ENCODE peak calls at places on chromosomes 16 and 17, in six cellular contexts. V is HS-5, X is left cardiac atrium, N is mucosa of descending colon, K is GM12891, H is OCI-LY7. O is an unnamed sample.

GRCh38 chr17:28675485-28675884 is 13.5 kb downstream of the SUPT6H start:
- DNase-seq in V (no peak), X (no peak), N (no peak), K (no peak), H (no peak), O (no peak)

GRCh38 chr17:3660311-3660891 is 8.0 kb downstream of the TAX1BP3 start:
- DNase-seq in V (no peak), X (no peak), N (no peak), K (no peak), H (no peak), O (no peak)

GRCh38 chr16:1037023-1037933 is 35.3 kb upstream of the SSTR5 start:
- DNase-seq in V (no peak), X (no peak), N (no peak), K (no peak), H (no peak), O (no peak)

GRCh38 chr16:55615071-55615470 is 40.7 kb upstream of the SLC6A2 start:
- DNase-seq in V (no peak), X (no peak), N (no peak), K (no peak), H (no peak), O (no peak)

GRCh38 chr17:14942511-14943185 is 322.5 kb downstream of the PMP22 start:
- DNase-seq in V (peak; percentile 54), X (no peak), N (no peak), K (no peak), H (no peak), O (no peak)

GRCh38 chr17:71115669-71115972 is 946.3 kb downstream of the KCNJ2 start:
- DNase-seq in V (no peak), X (no peak), N (no peak), K (no peak), H (no peak), O (no peak)

GRCh38 chr17:82241183-82241925 is 12.5 kb downstream of the SLC16A3 start:
- DNase-seq in V (peak; percentile 38), X (peak; percentile 86), N (peak; percentile 70), K (no peak), H (no peak), O (no peak)

GRCh38 chr17:82244413-82245140 is 15.7 kb downstream of the SLC16A3 start:
- DNase-seq in V (no peak), X (no peak), N (no peak), K (no peak), H (peak; percentile 29), O (no peak)

GRCh38 chr16:10027553-10027952 is 154.7 kb downstream of the GRIN2A start:
- DNase-seq in V (no peak), X (no peak), N (no peak), K (no peak), H (no peak), O (no peak)

GRCh38 chr17:81034779-81035388 is at the start of gene BAIAP2:
- DNase-seq in V (peak; percentile 45), X (peak; percentile 98), N (peak; percentile 98), K (peak; percentile 100), H (peak; percentile 96), O (peak; percentile 100)

GRCh38 chr16:56679813-56680212 is 2.5 kb upstream of the MT1X start:
- DNase-seq in V (no peak), X (no peak), N (no peak), K (no peak), H (no peak), O (no peak)

GRCh38 chr17:21374455-21375161 is 1.5 kb upstream of the KCNJ12 start:
- DNase-seq in V (no peak), X (no peak), N (no peak), K (no peak), H (peak; percentile 52), O (no peak)

GRCh38 chr16:88045820-88046303 is 94.6 kb downstream of the BANP start:
- DNase-seq in V (no peak), X (no peak), N (peak; percentile 47), K (peak; percentile 62), H (peak; percentile 92), O (peak; percentile 84)

GRCh38 chr16:57252148-57252721 is 7.2 kb downstream of the ARL2BP start:
- DNase-seq in V (no peak), X (no peak), N (no peak), K (no peak), H (peak; percentile 75), O (no peak)

GRCh38 chr16:50259334-50260205 is 6.8 kb upstream of the ADCY7 start:
- DNase-seq in V (no peak), X (peak; percentile 77), N (peak; percentile 38), K (no peak), H (no peak), O (no peak)

GRCh38 chr17:17063546-17064122 is 21.4 kb downstream of the MPRIP start:
- DNase-seq in V (no peak), X (peak; percentile 67), N (peak; percentile 47), K (no peak), H (no peak), O (no peak)

GRCh38 chr17:3003401-3004149 is 59.8 kb downstream of the OR1D5 start:
- DNase-seq in V (no peak), X (no peak), N (peak; percentile 52), K (peak; percentile 58), H (peak; percentile 93), O (peak; percentile 59)

GRCh38 chr17:79224476-79224875 is 149.9 kb downstream of the ENGASE start:
- DNase-seq in V (no peak), X (no peak), N (no peak), K (no peak), H (no peak), O (no peak)

GRCh38 chr17:40312893-40313659 is 4.1 kb downstream of the RARA start:
- DNase-seq in V (no peak), X (no peak), N (no peak), K (no peak), H (no peak), O (peak; percentile 22)

GRCh38 chr16:67677712-67678111 is 11.1 kb downstream of the C16orf86 start:
- DNase-seq in V (no peak), X (no peak), N (no peak), K (no peak), H (no peak), O (no peak)

GRCh38 chr17:68457168-68457538 is at the start of gene WIPI1:
- DNase-seq in V (no peak), X (no peak), N (peak; percentile 82), K (no peak), H (peak; percentile 80), O (no peak)

GRCh38 chr17:15247891-15248529 is 17.1 kb downstream of the PMP22 start:
- DNase-seq in V (no peak), X (no peak), N (no peak), K (no peak), H (peak; percentile 22), O (no peak)

GRCh38 chr17:61384384-61385090 is 15.1 kb upstream of the TBX2 start:
- DNase-seq in V (no peak), X (no peak), N (no peak), K (no peak), H (no peak), O (no peak)

GRCh38 chr16:49596119-49596518 is 222.5 kb downstream of the C16orf78 start:
- DNase-seq in V (no peak), X (no peak), N (no peak), K (no peak), H (no peak), O (no peak)

GRCh38 chr16:88810868-88811599 is 694 bp downstream of the APRT start:
- DNase-seq in V (no peak), X (peak; percentile 85), N (peak; percentile 88), K (peak; percentile 87), H (peak; percentile 93), O (peak; percentile 90)

GRCh38 chr17:313231-313630 is 39.4 kb downstream of the RPH3AL start:
- DNase-seq in V (no peak), X (no peak), N (no peak), K (no peak), H (no peak), O (no peak)

GRCh38 chr17:40564195-40564882 is 933 bp downstream of the CCR7 start:
- DNase-seq in V (no peak), X (no peak), N (no peak), K (no peak), H (no peak), O (peak; percentile 3)

GRCh38 chr17:3732171-3732570 is 8.5 kb downstream of the HASPIN start:
- DNase-seq in V (no peak), X (no peak), N (no peak), K (no peak), H (peak; percentile 68), O (peak; percentile 75)